ENCODE peak calls at places on chromosomes 5 and 9, in six cellular contexts. One of them, this sample, is unnamed.

GRCh38 chr5:13108281-13108680 is 836.2 kb downstream of the DNAH5 start:
- DNase-seq in Caco-2: no peak
- DNase-seq in AG04449: no peak
- DNase-seq in left ventricle myocardium superior: no peak
- DNase-seq in Right ventricle myocardium superior: no peak
- DNase-seq in epithelial cell of prostate: no peak
- DNase-seq in this sample: no peak

GRCh38 chr5:160105686-160106085 is 13.6 kb downstream of the PWWP2A start:
- DNase-seq in left ventricle myocardium superior: no peak
- DNase-seq in epithelial cell of prostate: no peak
- DNase-seq in Caco-2: no peak
- DNase-seq in Right ventricle myocardium superior: no peak
- DNase-seq in AG04449: no peak
- DNase-seq in this sample: no peak

GRCh38 chr9:137352511-137353222 is 50.6 kb upstream of the NRARP start:
- DNase-seq in left ventricle myocardium superior: no peak
- DNase-seq in AG04449: no peak
- DNase-seq in Right ventricle myocardium superior: no peak
- DNase-seq in epithelial cell of prostate: no peak
- DNase-seq in Caco-2: no peak
- DNase-seq in this sample: no peak

GRCh38 chr5:93399675-93400074 is 181.3 kb downstream of the NR2F1-AS1 start:
- DNase-seq in AG04449: no peak
- DNase-seq in Right ventricle myocardium superior: no peak
- DNase-seq in left ventricle myocardium superior: no peak
- DNase-seq in epithelial cell of prostate: no peak
- DNase-seq in Caco-2: no peak
- DNase-seq in this sample: no peak

GRCh38 chr5:42131081-42131480 is 206.0 kb downstream of the FBXO4 start:
- DNase-seq in AG04449: no peak
- DNase-seq in left ventricle myocardium superior: no peak
- DNase-seq in Caco-2: no peak
- DNase-seq in Right ventricle myocardium superior: no peak
- DNase-seq in epithelial cell of prostate: no peak
- DNase-seq in this sample: peak

GRCh38 chr5:97728920-97729319 is 545.9 kb upstream of the RIOK2 start:
- DNase-seq in Right ventricle myocardium superior: no peak
- DNase-seq in Caco-2: no peak
- DNase-seq in AG04449: no peak
- DNase-seq in left ventricle myocardium superior: no peak
- DNase-seq in epithelial cell of prostate: no peak
- DNase-seq in this sample: no peak

GRCh38 chr5:178489281-178489976 is 100.8 kb downstream of the COL23A1 start:
- DNase-seq in Right ventricle myocardium superior: no peak
- DNase-seq in AG04449: no peak
- DNase-seq in left ventricle myocardium superior: no peak
- DNase-seq in Caco-2: no peak
- DNase-seq in epithelial cell of prostate: no peak
- DNase-seq in this sample: no peak

GRCh38 chr5:17203329-17204132 is 13.9 kb upstream of the BASP1 start:
- DNase-seq in epithelial cell of prostate: no peak
- DNase-seq in AG04449: no peak
- DNase-seq in Right ventricle myocardium superior: no peak
- DNase-seq in Caco-2: no peak
- DNase-seq in left ventricle myocardium superior: no peak
- DNase-seq in this sample: peak

GRCh38 chr9:133545494-133546286 is 11.2 kb downstream of the ADAMTSL2 start:
- DNase-seq in Right ventricle myocardium superior: peak
- DNase-seq in left ventricle myocardium superior: peak
- DNase-seq in Caco-2: no peak
- DNase-seq in AG04449: no peak
- DNase-seq in epithelial cell of prostate: no peak
- DNase-seq in this sample: no peak

This sample was measured in mesendoderm.